ENCODE peak calls at places on chromosome 10, in four cellular contexts. One of them, this sample, is unnamed.

GRCh38 chr10:61404771-61405170 is 48.4 kb downstream of the TMEM26 start:
- DNase-seq in GM12878: no peak
- DNase-seq in K562: no peak
- DNase-seq in HepG2: no peak
- DNase-seq in this sample: no peak

GRCh38 chr10:32050145-32050544 is 6.1 kb downstream of the KIF5B start:
- DNase-seq in HepG2: no peak
- DNase-seq in GM12878: no peak
- DNase-seq in K562: no peak
- DNase-seq in this sample: no peak

GRCh38 chr10:22434521-22434920 is 89.2 kb downstream of the SPAG6 start:
- DNase-seq in GM12878: no peak
- DNase-seq in K562: no peak
- DNase-seq in HepG2: no peak
- DNase-seq in this sample: no peak

GRCh38 chr10:103111918-103112877 is 80.9 kb downstream of the NT5C2 start:
- DNase-seq in K562: no peak
- DNase-seq in GM12878: no peak
- DNase-seq in HepG2: no peak
- DNase-seq in this sample: no peak

GRCh38 chr10:32938554-32939061 is 19.4 kb downstream of the ITGB1 start:
- DNase-seq in K562: peak
- DNase-seq in GM12878: no peak
- DNase-seq in HepG2: peak
- DNase-seq in this sample: no peak

GRCh38 chr10:21517983-21518628 is 7.4 kb downstream of the SKIDA1 start:
- DNase-seq in K562: no peak
- DNase-seq in GM12878: no peak
- DNase-seq in HepG2: no peak
- DNase-seq in this sample: no peak

GRCh38 chr10:48429309-48429708 is 122.8 kb downstream of the MAPK8 start:
- DNase-seq in K562: no peak
- DNase-seq in GM12878: no peak
- DNase-seq in HepG2: no peak
- DNase-seq in this sample: no peak

GRCh38 chr10:62244785-62245595 is 23.7 kb downstream of the RTKN2 start:
- DNase-seq in HepG2: peak
- DNase-seq in GM12878: peak
- DNase-seq in K562: peak
- DNase-seq in this sample: peak

GRCh38 chr10:51001587-51001986 is 72.7 kb upstream of the PRKG1 start:
- DNase-seq in K562: peak
- DNase-seq in HepG2: no peak
- DNase-seq in GM12878: no peak
- DNase-seq in this sample: peak

GRCh38 chr10:16923309-16923708 is 106.1 kb upstream of the RSU1 start:
- DNase-seq in K562: no peak
- DNase-seq in GM12878: no peak
- DNase-seq in HepG2: no peak
- DNase-seq in this sample: no peak

GRCh38 chr10:103145860-103146466 is 47.1 kb downstream of the NT5C2 start:
- DNase-seq in HepG2: peak
- DNase-seq in GM12878: no peak
- DNase-seq in K562: peak
- DNase-seq in this sample: peak

GRCh38 chr10:114526112-114526496 is 121.8 kb upstream of the AFAP1L2 start:
- DNase-seq in HepG2: no peak
- DNase-seq in K562: no peak
- DNase-seq in GM12878: peak
- DNase-seq in this sample: no peak

GRCh38 chr10:34010891-34011290 is 676.4 kb upstream of the NRP1 start:
- DNase-seq in GM12878: no peak
- DNase-seq in HepG2: no peak
- DNase-seq in K562: no peak
- DNase-seq in this sample: no peak

GRCh38 chr10:93299195-93299594 is 182.9 kb downstream of the MYOF start:
- DNase-seq in K562: no peak
- DNase-seq in GM12878: no peak
- DNase-seq in HepG2: no peak
- DNase-seq in this sample: no peak

GRCh38 chr10:31147220-31147608 is 115.5 kb upstream of the ZNF438 start:
- DNase-seq in K562: no peak
- DNase-seq in GM12878: no peak
- DNase-seq in HepG2: no peak
- DNase-seq in this sample: no peak

GRCh38 chr10:12844796-12845524 is 156.6 kb downstream of the CCDC3 start:
- DNase-seq in GM12878: no peak
- DNase-seq in K562: no peak
- DNase-seq in HepG2: peak
- DNase-seq in this sample: no peak

GRCh38 chr10:11317936-11318670 is 293.3 kb downstream of the USP6NL start:
- DNase-seq in GM12878: no peak
- DNase-seq in K562: no peak
- DNase-seq in HepG2: no peak
- DNase-seq in this sample: no peak

GRCh38 chr10:92756233-92757065 is 66.7 kb downstream of the HHEX start:
- DNase-seq in GM12878: peak
- DNase-seq in HepG2: peak
- DNase-seq in K562: peak
- DNase-seq in this sample: peak

GRCh38 chr10:28532223-28532508 is 752 bp upstream of the WAC start:
- DNase-seq in HepG2: peak
- DNase-seq in K562: no peak
- DNase-seq in GM12878: no peak
- DNase-seq in this sample: peak

GRCh38 chr10:98885380-98885779 is 350.3 kb downstream of the HPSE2 start:
- DNase-seq in K562: peak
- DNase-seq in GM12878: no peak
- DNase-seq in HepG2: no peak
- DNase-seq in this sample: no peak

GRCh38 chr10:1130226-1130625 is 74.0 kb downstream of the WDR37 start:
- DNase-seq in GM12878: no peak
- DNase-seq in K562: no peak
- DNase-seq in HepG2: no peak
- DNase-seq in this sample: no peak

GRCh38 chr10:22251751-22252285 is 34.0 kb upstream of the EBLN1 start:
- DNase-seq in HepG2: no peak
- DNase-seq in K562: no peak
- DNase-seq in GM12878: no peak
- DNase-seq in this sample: no peak

GRCh38 chr10:69956833-69957230 is 95.8 kb upstream of the MACROH2A2 start:
- DNase-seq in K562: no peak
- DNase-seq in HepG2: no peak
- DNase-seq in GM12878: no peak
- DNase-seq in this sample: no peak

GRCh38 chr10:16728266-16728665 is 89.0 kb downstream of the RSU1 start:
- DNase-seq in K562: no peak
- DNase-seq in GM12878: no peak
- DNase-seq in HepG2: no peak
- DNase-seq in this sample: no peak

GRCh38 chr10:98748298-98748697 is 301.6 kb upstream of the HPS1 start:
- DNase-seq in GM12878: no peak
- DNase-seq in HepG2: peak
- DNase-seq in K562: peak
- DNase-seq in this sample: peak

GRCh38 chr10:93199221-93199681 is 125.6 kb downstream of the CYP26A1 start:
- DNase-seq in HepG2: peak
- DNase-seq in K562: no peak
- DNase-seq in GM12878: no peak
- DNase-seq in this sample: no peak

GRCh38 chr10:54797636-54798395 is 3.2 kb downstream of the PCDH15 start:
- DNase-seq in HepG2: no peak
- DNase-seq in GM12878: no peak
- DNase-seq in K562: no peak
- DNase-seq in this sample: no peak

GRCh38 chr10:84613336-84614021 is 285.1 kb downstream of the CCSER2 start:
- DNase-seq in HepG2: peak
- DNase-seq in GM12878: no peak
- DNase-seq in K562: peak
- DNase-seq in this sample: peak

GRCh38 chr10:78981257-78981969 is 87.4 kb upstream of the ZMIZ1 start:
- DNase-seq in HepG2: no peak
- DNase-seq in GM12878: no peak
- DNase-seq in K562: no peak
- DNase-seq in this sample: no peak

GRCh38 chr10:113476191-113476590 is 76.7 kb upstream of the HABP2 start:
- DNase-seq in HepG2: no peak
- DNase-seq in K562: no peak
- DNase-seq in GM12878: no peak
- DNase-seq in this sample: no peak

DNA sequence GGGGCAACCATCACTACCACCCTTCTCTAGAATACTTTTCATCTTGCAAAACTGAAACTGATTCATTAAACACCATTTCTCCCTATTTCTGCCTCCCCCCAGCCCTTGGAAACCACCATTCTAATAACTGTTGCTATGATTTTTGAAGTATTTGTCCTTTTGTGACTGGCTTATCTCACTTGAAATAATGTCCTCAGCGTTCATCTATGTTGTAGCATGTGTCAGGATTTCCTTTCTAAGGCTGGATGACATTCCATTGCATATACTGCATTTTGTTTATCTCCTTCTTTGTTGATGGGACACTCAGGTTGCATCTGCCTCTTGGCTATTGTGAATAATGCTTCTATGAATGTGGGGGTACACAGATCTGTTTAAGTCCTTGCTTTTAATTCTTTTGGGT is 327.6 kb upstream of the ZNF32 start:
- DNase-seq in HepG2: no peak
- DNase-seq in K562: no peak
- DNase-seq in GM12878: no peak
- DNase-seq in this sample: no peak
- TF ChIP-seq FOXM1 in HepG2: no peak
- TF ChIP-seq FOXM1 in K562: no peak
- TF ChIP-seq FOXM1 in GM12878: no peak
- TF ChIP-seq FOXM1 in this sample: no peak

GRCh38 chr10:123327450-123327849 is 173.2 kb downstream of the BUB3 start:
- DNase-seq in K562: no peak
- DNase-seq in HepG2: no peak
- DNase-seq in GM12878: peak
- DNase-seq in this sample: no peak

GRCh38 chr10:123325663-123326175 is 171.5 kb downstream of the BUB3 start:
- DNase-seq in HepG2: no peak
- DNase-seq in K562: no peak
- DNase-seq in GM12878: no peak
- DNase-seq in this sample: no peak

GRCh38 chr10:123326674-123327073 is 172.5 kb downstream of the BUB3 start:
- DNase-seq in HepG2: no peak
- DNase-seq in GM12878: no peak
- DNase-seq in K562: no peak
- DNase-seq in this sample: no peak

GRCh38 chr10:123331438-123331837 is 177.2 kb downstream of the BUB3 start:
- DNase-seq in K562: no peak
- DNase-seq in HepG2: peak
- DNase-seq in GM12878: no peak
- DNase-seq in this sample: no peak
- TF ChIP-seq FOXK2 in K562: no peak
- TF ChIP-seq FOXK2 in HepG2: no peak
- TF ChIP-seq FOXK2 in GM12878: no peak
- TF ChIP-seq FOXK2 in this sample: no peak

DNA sequence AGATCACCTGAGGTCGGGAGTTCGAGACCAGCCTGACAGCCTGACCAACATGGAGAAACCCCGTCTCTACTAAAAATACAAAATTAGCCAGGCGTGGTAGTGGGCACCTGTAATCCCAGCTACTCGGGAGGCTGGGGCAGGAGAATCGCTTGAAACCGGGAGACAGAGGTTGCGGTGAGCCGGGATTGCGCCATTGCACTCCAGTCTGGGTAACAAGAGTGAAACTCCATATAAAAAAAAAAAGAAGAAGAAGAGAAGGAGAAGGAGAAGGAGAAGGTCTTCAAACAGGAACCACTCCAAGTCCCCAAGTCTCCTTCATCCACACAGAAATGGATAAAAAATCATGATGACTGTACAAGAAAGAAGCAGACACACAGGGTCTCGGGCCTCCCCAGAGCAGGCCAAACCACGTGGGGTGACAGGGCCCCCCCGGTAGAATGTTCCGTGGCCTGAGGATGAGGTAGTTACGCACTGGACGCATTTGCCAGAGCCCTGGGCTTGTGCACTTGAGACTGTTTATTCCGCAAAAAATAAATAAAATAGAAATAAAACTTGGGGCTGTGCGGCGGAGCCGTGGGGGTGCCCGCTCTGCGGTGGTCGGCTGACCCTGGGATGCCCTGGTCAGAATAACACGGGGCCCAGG is 15.8 kb downstream of the VENTX start:
- DNase-seq in K562: no peak
- DNase-seq in HepG2: no peak
- DNase-seq in GM12878: no peak
- DNase-seq in this sample: no peak
- TF ChIP-seq FOXM1 in K562: no peak
- TF ChIP-seq FOXM1 in HepG2: no peak
- TF ChIP-seq FOXM1 in GM12878: no peak
- TF ChIP-seq FOXM1 in this sample: no peak

GRCh38 chr10:131824371-131825149 is 76.2 kb upstream of the PPP2R2D start:
- DNase-seq in K562: no peak
- DNase-seq in HepG2: no peak
- DNase-seq in GM12878: no peak
- DNase-seq in this sample: no peak

GRCh38 chr10:131822013-131822693 is 78.7 kb upstream of the PPP2R2D start:
- DNase-seq in HepG2: no peak
- DNase-seq in K562: no peak
- DNase-seq in GM12878: no peak
- DNase-seq in this sample: no peak

GRCh38 chr10:131825960-131826650 is 74.7 kb upstream of the PPP2R2D start:
- DNase-seq in K562: no peak
- DNase-seq in GM12878: no peak
- DNase-seq in HepG2: no peak
- DNase-seq in this sample: no peak

GRCh38 chr10:131822694-131823245 is 78.0 kb upstream of the PPP2R2D start:
- DNase-seq in K562: no peak
- DNase-seq in HepG2: no peak
- DNase-seq in GM12878: no peak
- DNase-seq in this sample: no peak

DNA sequence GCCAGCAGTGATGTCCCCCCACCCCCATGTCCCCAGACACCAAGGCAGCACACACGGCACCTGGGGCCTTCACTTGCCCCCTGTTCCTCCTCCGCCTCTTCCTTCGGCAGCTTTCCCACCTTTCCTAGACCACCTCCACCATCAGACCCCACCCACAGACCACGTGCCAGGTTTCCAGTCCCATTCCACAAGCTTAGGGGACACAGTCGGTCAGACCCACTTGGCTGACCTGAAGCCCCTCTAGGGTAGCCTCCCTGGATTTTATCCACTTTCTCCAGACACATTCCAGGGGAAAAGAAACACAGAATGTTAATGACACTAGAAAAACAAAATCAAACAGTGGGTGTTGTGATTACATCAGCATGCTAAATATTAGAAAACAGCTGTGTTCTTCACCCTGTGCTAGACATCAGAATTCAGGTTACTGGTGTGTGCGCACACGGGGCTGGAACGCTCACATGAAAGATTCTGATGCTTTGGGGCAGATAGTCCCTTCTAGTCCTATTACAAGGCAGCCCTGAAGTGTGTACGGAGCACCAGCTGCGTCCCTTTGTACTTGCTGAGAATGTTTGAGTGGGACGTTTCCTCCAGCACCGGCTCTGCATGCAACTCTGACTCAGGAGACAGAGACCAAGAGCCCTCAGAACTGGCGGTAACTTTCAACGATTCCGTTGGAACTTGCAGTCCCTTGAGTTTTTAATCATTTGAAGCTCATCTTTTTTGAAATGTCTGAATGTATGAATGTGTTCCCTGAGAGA is 75.5 kb upstream of the PPP2R2D start:
- DNase-seq in K562: no peak
- DNase-seq in HepG2: no peak
- DNase-seq in GM12878: no peak
- DNase-seq in this sample: no peak
- TF ChIP-seq FOXK2 in K562: no peak
- TF ChIP-seq FOXK2 in HepG2: no peak
- TF ChIP-seq FOXK2 in GM12878: no peak
- TF ChIP-seq FOXK2 in this sample: no peak

This sample was measured in HEK293T.